ENCODE peak calls at places on chromosomes 3 and 15, in six cellular contexts. F, X, N, L, B and Y are unnamed samples.

GRCh38 chr3:32817561-32818430 is at the start of gene TRIM71:
- DNase-seq in F (no peak), N (no peak), B (peak; percentile 58), X (no peak), L (no peak), Y (peak; percentile 78)

GRCh38 chr3:188950832-188951489 is 220.8 kb upstream of the TPRG1 start:
- DNase-seq in X (peak; percentile 94), L (no peak), N (no peak), B (no peak), F (no peak), Y (peak; percentile 42)

GRCh38 chr15:26889298-26889898 is 22.5 kb downstream of the GABRA5 start:
- DNase-seq in F (peak; percentile 12), L (no peak), X (no peak), B (peak; percentile 66), N (peak; percentile 20), Y (peak; percentile 71)

GRCh38 chr3:81289676-81290075 is 471.8 kb downstream of the GBE1 start:
- DNase-seq in N (no peak), X (no peak), F (no peak), L (no peak), B (no peak), Y (no peak)

GRCh38 chr15:90883526-90883931 is 775 bp upstream of the FES start:
- DNase-seq in N (no peak), X (no peak), L (no peak), B (no peak), F (no peak), Y (peak; percentile 52)

GRCh38 chr3:172190980-172191379 is 151.6 kb downstream of the FNDC3B start:
- DNase-seq in L (no peak), F (no peak), X (no peak), N (no peak), B (no peak), Y (no peak)

GRCh38 chr3:17023006-17023664 is 138.4 kb downstream of the PLCL2 start:
- DNase-seq in X (no peak), L (peak; percentile 23), F (peak; percentile 9), N (peak; percentile 5), B (no peak), Y (peak; percentile 21)

GRCh38 chr3:20537234-20537633 is 351.2 kb upstream of the SGO1 start:
- DNase-seq in N (no peak), F (no peak), B (no peak), L (no peak), X (no peak), Y (no peak)

GRCh38 chr15:38354321-38354929 is 99.5 kb upstream of the FAM98B start:
- DNase-seq in F (peak; percentile 29), N (peak; percentile 30), B (peak; percentile 75), L (peak; percentile 18), X (peak; percentile 68), Y (peak; percentile 71)

GRCh38 chr15:48680841-48681240 is 35.3 kb upstream of the FBN1 start:
- DNase-seq in L (no peak), N (no peak), F (no peak), X (no peak), B (no peak), Y (no peak)

GRCh38 chr3:7285502-7285901 is 424.6 kb downstream of the GRM7 start:
- DNase-seq in F (no peak), X (no peak), L (no peak), N (no peak), B (peak; percentile 41), Y (peak; percentile 12)

GRCh38 chr3:195247863-195248189 is 23.1 kb downstream of the XXYLT1 start:
- DNase-seq in X (peak; percentile 19), L (no peak), B (peak; percentile 25), N (no peak), F (no peak), Y (peak; percentile 35)

GRCh38 chr3:14228611-14229470 is 50.2 kb downstream of the LSM3 start:
- DNase-seq in B (no peak), X (no peak), F (no peak), L (no peak), N (no peak), Y (no peak)

GRCh38 chr3:157844770-157845522 is 261.3 kb downstream of the SHOX2 start:
- DNase-seq in L (no peak), F (no peak), X (no peak), B (no peak), N (no peak), Y (no peak)

GRCh38 chr3:194320100-194320499 is 31.0 kb downstream of the CPN2 start:
- DNase-seq in L (no peak), N (no peak), X (no peak), F (no peak), B (no peak), Y (no peak)

GRCh38 chr15:56244237-56244810 is 645 bp upstream of the RFX7 start:
- DNase-seq in B (peak; percentile 80), N (no peak), F (peak; percentile 7), L (peak; percentile 2), X (peak; percentile 67), Y (peak; percentile 50)

GRCh38 chr3:32794487-32795308 is 23.1 kb upstream of the TRIM71 start:
- DNase-seq in B (no peak), L (no peak), F (no peak), X (no peak), N (no peak), Y (no peak)

GRCh38 chr3:112333386-112334334 is 704 bp downstream of the CD200 start:
- DNase-seq in L (peak; percentile 6), B (no peak), F (no peak), X (peak; percentile 66), N (no peak), Y (no peak)

GRCh38 chr3:52046186-52046913 is 10.0 kb downstream of the DUSP7 start:
- DNase-seq in X (peak; percentile 94), L (no peak), N (no peak), F (no peak), B (no peak), Y (no peak)

GRCh38 chr3:197495059-197495455 is 60.7 kb downstream of the BDH1 start:
- DNase-seq in F (no peak), X (no peak), L (no peak), B (no peak), N (no peak), Y (no peak)